ENCODE peak calls at places on chromosomes 7 and 10, in seven cellular contexts. U is mammary epithelial cell; N is cardiac muscle cell; H is heart left ventricle; J is CD8-positive, alpha-beta T cell; L is upper lobe of right lung; W is GM23248. R is an unnamed sample.

GRCh38 chr7:22561356-22561755 is 61.4 kb upstream of the STEAP1B start:
- DNase-seq in U (peak), N (peak), H (peak), J (no peak), L (peak), W (peak), R (no peak)

GRCh38 chr10:126458453-126458852 is 70.2 kb upstream of the ADAM12 start:
- DNase-seq in U (no peak), N (no peak), H (no peak), J (no peak), L (no peak), W (peak), R (no peak)

GRCh38 chr7:18873674-18874341 is 243.6 kb downstream of the TWIST1 start:
- DNase-seq in U (no peak), N (peak), H (no peak), J (no peak), L (no peak), W (peak), R (no peak)

GRCh38 chr7:7183061-7183832 is 903 bp downstream of the C1GALT1 start:
- DNase-seq in U (peak), N (peak), H (peak), J (peak), L (peak), W (peak), R (peak)

GRCh38 chr7:76267107-76267834 is 35.2 kb upstream of the HSPB1 start:
- DNase-seq in U (no peak), N (peak), H (no peak), J (no peak), L (no peak), W (no peak), R (no peak)

GRCh38 chr10:124387078-124387874 is 31.4 kb downstream of the OAT start:
- DNase-seq in U (no peak), N (no peak), H (no peak), J (no peak), L (peak), W (no peak), R (no peak)

GRCh38 chr10:21173433-21173963 is 276.4 kb upstream of the NEBL start:
- DNase-seq in U (no peak), N (peak), H (peak), J (no peak), L (no peak), W (no peak), R (peak)

GRCh38 chr10:78367012-78367411 is 333.3 kb downstream of the RPS24 start:
- DNase-seq in U (no peak), N (peak), H (no peak), J (no peak), L (no peak), W (no peak), R (no peak)

GRCh38 chr10:33139191-33139646 is 181.2 kb upstream of the ITGB1 start:
- DNase-seq in U (no peak), N (no peak), H (no peak), J (peak), L (no peak), W (no peak), R (no peak)

GRCh38 chr7:129066290-129067131 is 11.6 kb upstream of the TNPO3 start:
- DNase-seq in U (peak), N (no peak), H (no peak), J (no peak), L (no peak), W (peak), R (no peak)

DNA sequence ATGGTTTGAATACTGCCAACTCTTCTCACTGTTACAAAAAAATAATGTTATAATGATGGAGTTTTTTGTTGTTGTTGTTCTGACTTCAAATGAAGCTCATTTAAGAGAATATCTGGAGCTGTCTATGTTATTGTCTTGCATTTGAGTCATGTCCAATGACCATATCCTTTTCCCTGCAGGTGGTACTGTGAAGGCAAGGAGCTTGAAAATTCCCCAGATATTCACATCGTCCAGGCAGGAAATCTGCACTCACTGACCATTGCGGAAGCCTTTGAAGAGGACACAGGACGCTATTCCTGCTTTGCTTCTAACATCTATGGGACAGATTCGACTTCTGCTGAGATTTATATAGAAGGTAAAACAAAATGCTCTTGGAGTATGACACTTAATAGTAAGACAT is 33.5 kb downstream of the MYPN start:
- DNase-seq in U (no peak), N (no peak), H (no peak), J (no peak), L (no peak), W (no peak), R (no peak)
- H3K27ac ChIP-seq in U (no peak), N (no peak), H (no peak), J (no peak), L (no peak), W (no peak), R (no peak)

DNA sequence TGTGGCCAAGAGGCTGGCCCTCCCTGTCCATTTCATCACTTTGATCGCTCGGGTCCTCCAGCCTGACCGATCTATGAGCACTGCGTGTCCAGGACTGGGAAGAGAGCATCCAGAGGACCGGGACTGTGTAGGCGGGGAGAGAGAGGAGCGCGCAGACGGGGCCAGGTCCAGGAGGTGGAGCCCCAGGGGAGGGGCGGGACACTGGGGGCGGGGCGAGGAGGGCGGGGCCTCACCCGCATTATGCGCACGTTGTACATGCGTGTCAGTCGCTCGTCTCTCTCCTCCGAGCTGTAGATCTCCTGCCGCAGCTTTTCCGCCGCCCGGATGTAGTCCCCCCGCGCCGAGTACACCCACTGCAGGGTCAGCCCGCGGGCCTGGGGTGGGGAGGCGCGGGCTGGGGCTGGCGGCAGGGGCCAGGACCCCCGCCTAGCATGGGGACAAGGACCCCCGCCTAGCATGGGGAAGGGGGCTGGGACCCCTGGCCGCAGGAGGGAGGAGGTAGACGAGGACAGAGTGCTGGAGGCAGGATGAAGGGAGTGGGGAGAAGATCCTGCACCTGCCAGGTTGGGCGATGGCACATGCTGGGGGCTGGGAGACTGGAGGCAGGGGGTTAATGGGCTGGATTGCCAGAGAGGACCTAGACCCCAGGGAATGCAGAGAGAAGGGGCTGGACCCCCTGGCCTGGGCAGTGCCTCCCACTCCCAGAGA is 14.3 kb downstream of the MOSPD3 start:
- DNase-seq in U (peak), N (peak), H (peak), J (peak), L (peak), W (peak), R (peak)
- H3K27ac ChIP-seq in U (no peak), N (no peak), H (no peak), J (peak), L (peak), W (no peak), R (no peak)

GRCh38 chr10:31320179-31320597 is 1.2 kb downstream of the ZEB1 start:
- DNase-seq in U (peak), N (peak), H (peak), J (peak), L (peak), W (peak), R (no peak)

GRCh38 chr10:31318854-31319601 is at the start of gene ZEB1:
- DNase-seq in U (peak), N (peak), H (peak), J (peak), L (peak), W (peak), R (no peak)

GRCh38 chr10:31321396-31321941 is 2.5 kb downstream of the ZEB1 start:
- DNase-seq in U (no peak), N (peak), H (no peak), J (peak), L (no peak), W (peak), R (no peak)

GRCh38 chr10:31319602-31320178 is 674 bp downstream of the ZEB1 start:
- DNase-seq in U (no peak), N (peak), H (no peak), J (no peak), L (peak), W (no peak), R (no peak)

DNA sequence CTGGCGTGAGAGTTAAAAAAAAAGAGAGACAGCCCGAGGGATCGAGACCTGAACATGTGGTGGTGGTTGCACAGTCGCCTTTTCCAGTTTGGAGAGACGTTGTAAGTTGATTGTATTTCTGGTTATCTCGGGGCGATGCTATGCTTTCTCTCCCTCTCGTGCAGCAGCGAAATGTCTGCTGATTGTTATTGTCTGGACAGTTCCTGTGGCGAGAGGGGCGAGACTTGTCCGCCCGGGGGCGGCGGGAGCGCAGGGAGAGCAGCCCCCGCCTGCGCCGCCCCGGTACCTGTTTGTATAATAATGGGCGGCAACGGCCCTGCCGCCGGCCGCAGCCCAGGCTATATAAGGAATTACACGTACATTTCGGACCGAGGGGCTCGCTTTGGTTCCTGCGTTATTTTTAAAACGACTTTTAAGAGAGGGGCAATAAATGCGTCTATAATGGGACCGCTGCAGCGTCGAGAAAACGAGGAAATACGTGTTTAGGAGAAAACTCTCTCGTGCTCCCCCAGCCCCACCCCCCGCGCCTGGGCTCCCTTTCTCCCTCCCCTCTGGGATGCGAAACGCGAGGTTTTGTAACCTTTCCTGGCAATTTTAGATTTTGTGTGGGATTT is 1.7 kb downstream of the ZEB1 start:
- DNase-seq in U (peak), N (peak), H (peak), J (peak), L (no peak), W (peak), R (peak)
- H3K27ac ChIP-seq in U (no peak), N (peak), H (peak), J (peak), L (peak), W (peak), R (peak)

GRCh38 chr7:125927556-125927955 is 997.9 kb upstream of the POT1 start:
- DNase-seq in U (no peak), N (peak), H (no peak), J (no peak), L (no peak), W (no peak), R (no peak)
- H3K27ac ChIP-seq in U (no peak), N (no peak), H (no peak), J (no peak), L (no peak), W (no peak), R (no peak)

GRCh38 chr7:17532861-17533404 is 234.5 kb downstream of the AHR start:
- DNase-seq in U (peak), N (no peak), H (no peak), J (no peak), L (no peak), W (peak), R (no peak)

GRCh38 chr7:17526621-17527020 is 228.2 kb downstream of the AHR start:
- DNase-seq in U (peak), N (no peak), H (no peak), J (no peak), L (no peak), W (no peak), R (no peak)

GRCh38 chr7:17528636-17529035 is 230.2 kb downstream of the AHR start:
- DNase-seq in U (peak), N (no peak), H (no peak), J (no peak), L (no peak), W (no peak), R (no peak)

GRCh38 chr7:17530741-17531417 is 232.4 kb downstream of the AHR start:
- DNase-seq in U (peak), N (no peak), H (no peak), J (no peak), L (no peak), W (no peak), R (no peak)

DNA sequence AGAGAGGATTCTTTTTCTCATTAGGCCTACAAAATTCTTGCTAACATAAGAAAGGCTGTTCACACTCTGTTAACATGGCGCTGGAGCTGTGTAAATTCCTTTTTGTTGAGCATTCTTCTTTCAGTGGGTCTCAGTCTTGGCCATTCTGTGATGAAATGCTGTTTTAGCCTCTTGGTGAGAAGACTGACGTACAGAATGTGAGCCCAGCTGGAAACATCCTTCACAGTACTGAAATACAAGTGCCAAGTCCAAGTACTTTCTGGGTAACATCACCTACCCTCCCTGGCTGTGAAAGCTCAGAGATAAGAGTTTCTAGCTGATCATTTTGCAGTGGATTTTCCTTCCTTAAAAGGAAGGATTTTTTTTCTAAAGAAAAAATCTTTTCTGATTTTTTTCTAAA is 231.8 kb downstream of the AHR start:
- DNase-seq in U (no peak), N (peak), H (no peak), J (no peak), L (no peak), W (peak), R (no peak)
- H3K27ac ChIP-seq in U (no peak), N (peak), H (peak), J (no peak), L (no peak), W (peak), R (no peak)

GRCh38 chr10:35821339-35821911 is 179.3 kb upstream of the FZD8 start:
- DNase-seq in U (peak), N (no peak), H (no peak), J (no peak), L (no peak), W (no peak), R (no peak)

GRCh38 chr10:35819736-35820135 is 177.6 kb upstream of the FZD8 start:
- DNase-seq in U (no peak), N (no peak), H (no peak), J (no peak), L (no peak), W (no peak), R (no peak)

GRCh38 chr10:35822316-35822715 is 180.2 kb upstream of the FZD8 start:
- DNase-seq in U (peak), N (peak), H (peak), J (no peak), L (peak), W (peak), R (no peak)

GRCh38 chr10:35827783-35828182 is 185.7 kb upstream of the FZD8 start:
- DNase-seq in U (no peak), N (no peak), H (no peak), J (no peak), L (no peak), W (no peak), R (no peak)

DNA sequence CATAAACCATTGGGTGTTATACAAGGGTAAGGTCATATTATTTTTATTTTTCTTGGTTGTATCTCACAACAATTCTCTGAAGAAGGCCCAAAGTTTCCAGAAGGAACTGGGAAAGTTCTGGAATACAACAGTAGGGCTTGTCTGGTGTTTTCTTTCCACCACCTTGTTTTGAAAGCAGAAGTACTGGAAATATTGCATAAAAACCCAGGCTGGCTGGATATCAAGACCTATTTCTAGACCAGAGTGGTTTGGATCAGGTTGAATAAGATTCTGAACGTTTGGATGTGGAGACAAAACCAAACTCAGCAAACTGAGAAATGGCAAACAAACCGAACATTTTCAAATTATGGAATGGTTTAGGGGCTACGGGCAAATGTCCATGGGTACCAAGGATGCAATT is 182.6 kb upstream of the FZD8 start:
- DNase-seq in U (no peak), N (no peak), H (no peak), J (no peak), L (no peak), W (no peak), R (no peak)
- H3K27ac ChIP-seq in U (no peak), N (no peak), H (peak), J (no peak), L (no peak), W (no peak), R (no peak)